ENCODE peak calls at places on chromosomes 16 and 17, in ten cellular contexts. Y is H1, J is IMR-90, U is fibroblast of lung, C is neuronal stem cell, G is mesenchymal stem cell, R is hepatocyte, O is H9, H is PC-9, X is GM12878. Q is an unnamed sample.

GRCh38 chr17:77327181-77327565 is 186.4 kb downstream of the SEC14L1 start:
- DNase-seq in Y (no peak), U (no peak), X (no peak), C (no peak), G (no peak), H (no peak), O (no peak), J (no peak), R (peak; percentile 9), Q (no peak)

GRCh38 chr16:83891742-83892141 is 7.2 kb upstream of the MLYCD start:
- DNase-seq in R (no peak), H (no peak), U (no peak), J (no peak), G (no peak), Y (no peak), C (no peak), O (no peak), X (no peak), Q (no peak)

GRCh38 chr16:53369921-53370320 is 64.3 kb upstream of the RBL2 start:
- DNase-seq in Y (no peak), R (no peak), U (peak; percentile 50), O (no peak), G (peak; percentile 75), H (peak; percentile 86), X (no peak), C (no peak), J (peak; percentile 22), Q (peak; percentile 12)

GRCh38 chr16:66924527-66925321 is 611 bp downstream of the RRAD start:
- DNase-seq in O (peak; percentile 77), G (peak; percentile 41), J (no peak), H (no peak), C (peak; percentile 29), R (peak; percentile 75), X (no peak), Y (no peak), U (no peak), Q (no peak)

GRCh38 chr17:31489295-31490018 is 98.0 kb downstream of the RAB11FIP4 start:
- DNase-seq in G (no peak), H (peak; percentile 93), J (no peak), O (peak; percentile 96), Y (no peak), R (peak; percentile 89), U (no peak), X (no peak), C (no peak), Q (no peak)

GRCh38 chr16:2199621-2200139 is 3.3 kb upstream of the CASKIN1 start:
- DNase-seq in J (no peak), C (no peak), X (no peak), U (no peak), R (no peak), H (no peak), G (no peak), O (no peak), Y (no peak), Q (no peak)

GRCh38 chr16:79500305-79500704 is 100.2 kb downstream of the MAF start:
- DNase-seq in C (no peak), G (no peak), Y (no peak), R (no peak), O (no peak), H (no peak), X (no peak), U (no peak), J (no peak), Q (no peak)

GRCh38 chr17:10772425-10773380 is 31.2 kb downstream of the TMEM238L start:
- DNase-seq in Y (peak; percentile 53), C (peak; percentile 66), X (no peak), G (no peak), J (peak; percentile 15), O (peak; percentile 91), R (peak; percentile 42), H (no peak), U (peak; percentile 8), Q (no peak)

GRCh38 chr17:18917506-18918032 is 34.4 kb upstream of the SLC5A10 start:
- DNase-seq in O (no peak), J (no peak), G (no peak), U (no peak), R (no peak), H (no peak), C (no peak), X (no peak), Y (no peak), Q (no peak)
- H3K4me1 ChIP-seq in O (no peaks in the 10 kb centered on the region), J (peaks cover 8% of the 10 kb centered on the region), G (peaks cover 6% of the 10 kb centered on the region), U (no peaks in the 10 kb centered on the region), R (peaks cover 23% of the 10 kb centered on the region), H (peaks cover 15% of the 10 kb centered on the region), C (peaks cover 6% of the 10 kb centered on the region), X (peaks cover 23% of the 10 kb centered on the region), Y (no peaks in the 10 kb centered on the region), Q (peaks cover 8% of the 10 kb centered on the region)

DNA sequence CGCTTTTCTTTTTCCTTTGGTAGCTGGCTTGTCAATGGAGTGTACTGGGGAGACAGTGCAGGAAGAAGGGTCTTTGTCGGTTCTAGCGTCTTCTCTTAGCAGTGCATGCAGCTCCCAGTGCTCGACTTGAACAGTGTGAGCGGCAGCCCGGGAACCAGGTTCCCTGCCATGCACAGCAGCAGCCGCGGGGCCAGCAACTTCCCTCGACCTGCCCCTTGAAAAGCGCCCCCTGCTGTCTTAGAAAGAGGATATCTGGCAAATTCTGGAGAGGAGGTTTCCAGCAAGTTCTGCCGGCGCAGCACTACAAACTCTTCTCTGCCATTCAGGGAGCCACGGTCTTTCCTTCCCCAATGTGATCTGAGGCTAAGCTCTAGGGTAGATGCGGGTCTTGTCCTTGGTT is 451.5 kb downstream of the PMP22 start:
- DNase-seq in Y (peak; percentile 82), R (peak; percentile 49), O (peak; percentile 92), H (no peak), G (no peak), X (no peak), C (no peak), U (no peak), J (no peak), Q (no peak)
- H2AFZ ChIP-seq in Y (no peak overlapping the region), R (no peak overlapping the region), O (no peak overlapping the region), H (no peak overlapping the region), G (no peak overlapping the region), X (no peak overlapping the region), C (no peak overlapping the region), U (no peak overlapping the region), J (no peak overlapping the region), Q (no peak overlapping the region)

DNA sequence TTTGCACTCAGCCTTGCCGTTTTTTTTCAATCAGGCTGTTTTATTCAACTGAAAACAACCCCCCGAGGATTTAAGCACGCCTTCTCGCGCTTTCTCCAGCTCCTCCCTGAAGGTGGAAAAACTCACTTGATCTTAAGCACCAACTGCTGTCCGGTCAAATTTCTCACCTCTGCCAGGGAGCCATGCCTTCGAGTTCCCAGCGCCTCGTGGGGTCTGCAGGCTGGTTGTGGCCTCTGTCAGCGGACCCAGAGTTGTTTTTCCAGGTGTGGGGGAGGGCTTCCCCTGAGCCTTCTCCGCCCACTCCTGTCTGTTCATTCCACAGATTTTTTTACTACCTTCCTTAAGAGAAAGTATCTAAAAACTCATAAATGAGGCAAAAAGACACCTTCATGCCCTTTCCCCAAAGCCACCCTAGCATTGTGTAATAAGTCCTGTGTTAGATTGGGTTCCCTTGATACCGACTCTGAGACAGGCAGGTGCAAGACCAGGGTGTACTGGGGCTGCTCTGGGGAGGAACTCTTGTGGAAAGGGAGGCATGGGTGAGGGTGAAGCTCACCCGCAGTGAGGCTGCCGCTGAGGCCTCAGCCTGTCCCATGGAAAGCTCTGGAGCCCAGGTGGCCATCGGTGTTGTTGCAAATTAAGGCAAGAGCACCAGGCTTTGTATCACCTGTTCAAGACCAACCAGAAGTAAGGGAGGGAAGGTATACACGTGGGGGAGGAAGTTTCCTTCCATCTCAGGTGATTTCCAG is 101.6 kb downstream of the AXIN2 start:
- DNase-seq in Y (no peak), G (no peak), O (no peak), U (no peak), C (no peak), H (no peak), X (no peak), R (no peak), J (no peak), Q (no peak)
- H3K27ac ChIP-seq in Y (no peak overlapping the region), G (no peak overlapping the region), O (no peak overlapping the region), U (no peak overlapping the region), C (no peak overlapping the region), H (no peak overlapping the region), X (no peak overlapping the region), R (no peak overlapping the region), J (no peak overlapping the region), Q (no peak overlapping the region)

GRCh38 chr17:63682441-63682840 is 17.5 kb downstream of the LIMD2 start:
- DNase-seq in X (no peak), O (no peak), H (no peak), C (no peak), U (no peak), R (no peak), J (no peak), G (no peak), Y (no peak), Q (no peak)

GRCh38 chr17:63679214-63679613 is 20.7 kb downstream of the LIMD2 start:
- DNase-seq in Y (no peak), R (no peak), X (no peak), H (peak; percentile 5), O (peak; percentile 71), J (no peak), G (no peak), C (no peak), U (no peak), Q (no peak)

GRCh38 chr17:63682981-63683380 is 16.9 kb downstream of the LIMD2 start:
- DNase-seq in Y (no peak), X (no peak), C (no peak), J (no peak), U (no peak), G (no peak), H (no peak), R (no peak), O (no peak), Q (no peak)

GRCh38 chr17:63680700-63681099 is 19.2 kb downstream of the LIMD2 start:
- DNase-seq in H (no peak), R (no peak), C (no peak), O (no peak), J (no peak), X (no peak), Y (no peak), U (no peak), G (no peak), Q (no peak)

GRCh38 chr17:63681530-63681929 is 18.4 kb downstream of the LIMD2 start:
- DNase-seq in G (no peak), H (peak; percentile 28), X (no peak), U (no peak), R (no peak), Y (no peak), C (no peak), O (no peak), J (no peak), Q (no peak)
- H3K4me1 ChIP-seq in G (no peaks in the 10 kb centered on the region), H (peaks cover 3% of the 10 kb centered on the region), X (no peaks in the 10 kb centered on the region), U (no peaks in the 10 kb centered on the region), R (peaks cover 5% of the 10 kb centered on the region), Y (no peaks in the 10 kb centered on the region), C (no peaks in the 10 kb centered on the region), O (no peaks in the 10 kb centered on the region), J (no peaks in the 10 kb centered on the region), Q (no peaks in the 10 kb centered on the region)

DNA sequence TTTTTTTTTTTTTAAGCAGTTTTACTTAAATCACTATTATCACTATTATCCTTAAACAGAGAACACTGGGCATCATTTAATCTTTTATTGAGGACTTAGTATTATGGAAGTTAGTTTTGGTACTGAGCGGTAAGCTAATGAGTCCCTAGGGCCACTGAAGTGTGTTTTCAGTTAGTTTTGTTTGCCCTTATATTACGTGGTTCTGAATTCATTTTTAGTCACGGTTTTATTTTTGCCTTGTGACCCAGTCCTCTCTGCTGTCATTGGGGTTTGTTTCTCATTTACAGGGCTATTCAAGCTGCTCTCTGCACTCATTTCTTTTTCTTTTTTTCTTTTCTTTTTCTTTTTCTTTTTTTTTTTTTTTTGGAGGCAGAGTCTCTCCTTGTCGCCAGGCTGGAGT is 17.3 kb downstream of the RABEP1 start:
- DNase-seq in U (no peak), O (no peak), Y (no peak), H (no peak), G (peak; percentile 50), C (no peak), R (no peak), X (no peak), J (no peak), Q (no peak)
- H2AFZ ChIP-seq in U (no peak overlapping the region), O (no peak overlapping the region), Y (no peak overlapping the region), H (no peak overlapping the region), G (no peak overlapping the region), C (no peak overlapping the region), R (no peak overlapping the region), X (no peak overlapping the region), J (no peak overlapping the region), Q (no peak overlapping the region)